ENCODE peak calls at places on chromosomes 3 and 15, in four cellular contexts. V, B, Z and O are unnamed samples.

GRCh38 chr3:194395767-194396527 is 3.1 kb downstream of the GP5 start:
- DNase-seq in B (no peak), Z (no peak), V (peak), O (no peak)

GRCh38 chr3:29065211-29065785 is 215.6 kb upstream of the RBMS3 start:
- DNase-seq in V (no peak), Z (peak), B (peak), O (peak)

GRCh38 chr3:12752111-12752510 is 6.9 kb downstream of the TMEM40 start:
- DNase-seq in Z (no peak), V (no peak), B (no peak), O (no peak)

GRCh38 chr15:89101302-89102191 is 13.3 kb downstream of the ABHD2 start:
- DNase-seq in Z (no peak), V (no peak), B (no peak), O (no peak)

GRCh38 chr3:38454884-38455638 is 1.4 kb downstream of the ACVR2B start:
- DNase-seq in B (peak), Z (peak), V (no peak), O (peak)

GRCh38 chr15:44675911-44676310 is 12.4 kb upstream of the SPG11 start:
- DNase-seq in Z (no peak), V (no peak), B (no peak), O (no peak)

GRCh38 chr3:143060906-143061305 is 58.7 kb upstream of the CHST2 start:
- DNase-seq in B (no peak), Z (no peak), V (no peak), O (no peak)

GRCh38 chr3:24499991-24500390 is 5.3 kb upstream of the THRB start:
- DNase-seq in V (no peak), Z (no peak), B (no peak), O (no peak)

GRCh38 chr3:126954141-126954845 is 28.6 kb upstream of the PLXNA1 start:
- DNase-seq in Z (no peak), B (no peak), V (no peak), O (no peak)

GRCh38 chr3:45528429-45528828 is 66.1 kb upstream of the LIMD1 start:
- DNase-seq in V (no peak), B (no peak), Z (no peak), O (no peak)

GRCh38 chr3:193310914-193311723 is 67.4 kb downstream of the ATP13A5 start:
- DNase-seq in B (no peak), V (no peak), Z (no peak), O (no peak)

GRCh38 chr15:67280217-67280616 is 25.6 kb downstream of the IQCH start:
- DNase-seq in Z (no peak), V (no peak), B (no peak), O (no peak)

GRCh38 chr3:104519968-104520655 is 846.6 kb upstream of the ALCAM start:
- DNase-seq in B (no peak), V (no peak), Z (no peak), O (no peak)

GRCh38 chr3:141393151-141394076 is 25.1 kb downstream of the ZBTB38 start:
- DNase-seq in B (no peak), Z (no peak), V (no peak), O (peak)